ENCODE peak calls at places on chromosome 14, in four cellular contexts. R is K562, C is WTC11, J is A549. K is an unnamed sample.

GRCh38 chr14:75041613-75042012 is 9.7 kb downstream of the MLH3 start:
- DNase-seq in R (no peak), C (no peak), J (no peak), K (peak; percentile 84)

GRCh38 chr14:89915114-89915878 is 39.2 kb downstream of the EFCAB11 start:
- DNase-seq in R (peak; percentile 56), C (peak; percentile 67), J (peak; percentile 46), K (peak; percentile 59)

GRCh38 chr14:47539065-47539464 is 136.3 kb downstream of the MDGA2 start:
- DNase-seq in R (no peak), C (no peak), J (no peak), K (peak; percentile 10)

GRCh38 chr14:24900281-24900868 is 149.6 kb downstream of the STXBP6 start:
- DNase-seq in R (no peak), C (no peak), J (no peak), K (no peak)

GRCh38 chr14:95290769-95291440 is 28.8 kb downstream of the CLMN start:
- DNase-seq in R (no peak), C (peak; percentile 42), J (no peak), K (no peak)

GRCh38 chr14:78902010-78902623 is 731.9 kb downstream of the NRXN3 start:
- DNase-seq in R (peak; percentile 4), C (peak; percentile 55), J (no peak), K (peak; percentile 8)

GRCh38 chr14:89139404-89140247 is 277.4 kb downstream of the FOXN3 start:
- DNase-seq in R (no peak), C (peak; percentile 28), J (no peak), K (peak; percentile 77)

GRCh38 chr14:60220084-60220483 is 28.9 kb upstream of the PPM1A start:
- DNase-seq in R (no peak), C (no peak), J (no peak), K (no peak)

GRCh38 chr14:94097091-94097490 is 13.4 kb upstream of the IFI27 start:
- DNase-seq in R (no peak), C (no peak), J (no peak), K (no peak)

GRCh38 chr14:78486081-78486480 is 315.9 kb downstream of the NRXN3 start:
- DNase-seq in R (no peak), C (no peak), J (no peak), K (no peak)

GRCh38 chr14:70188292-70188607 is 501 bp downstream of the SLC8A3 start:
- DNase-seq in R (no peak), C (no peak), J (no peak), K (no peak)

GRCh38 chr14:96626916-96627315 is 124.7 kb downstream of the PAPOLA start:
- DNase-seq in R (no peak), C (no peak), J (no peak), K (no peak)

DNA sequence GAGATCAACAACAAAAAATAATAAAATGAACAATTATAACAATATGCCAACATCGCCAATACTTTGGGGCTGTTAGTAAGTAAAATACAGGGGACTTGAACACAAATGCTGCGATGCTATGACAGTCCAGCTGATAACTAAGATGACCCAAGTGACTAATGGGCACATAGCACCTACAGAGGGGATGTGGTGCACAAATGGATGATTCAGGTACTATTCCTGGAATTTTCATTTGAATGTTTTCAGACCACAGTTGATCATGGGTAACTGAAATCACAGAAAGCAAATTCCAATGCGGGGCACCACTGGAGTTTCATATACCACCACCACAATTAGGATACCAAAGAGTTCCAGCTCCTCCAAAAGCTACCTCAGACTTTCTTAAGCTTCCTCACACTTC is 82.9 kb downstream of the RCOR1 start:
- DNase-seq in R (no peak), C (no peak), J (no peak), K (no peak)
- TF ChIP-seq HMGXB4 in R (no peak), C (no peak), J (no peak), K (no peak)

GRCh38 chr14:80784824-80785223 is 156.7 kb downstream of the CEP128 start:
- DNase-seq in R (no peak), C (no peak), J (no peak), K (no peak)
- TF ChIP-seq HMGXB4 in R (no peak), C (no peak), J (no peak), K (no peak)

DNA sequence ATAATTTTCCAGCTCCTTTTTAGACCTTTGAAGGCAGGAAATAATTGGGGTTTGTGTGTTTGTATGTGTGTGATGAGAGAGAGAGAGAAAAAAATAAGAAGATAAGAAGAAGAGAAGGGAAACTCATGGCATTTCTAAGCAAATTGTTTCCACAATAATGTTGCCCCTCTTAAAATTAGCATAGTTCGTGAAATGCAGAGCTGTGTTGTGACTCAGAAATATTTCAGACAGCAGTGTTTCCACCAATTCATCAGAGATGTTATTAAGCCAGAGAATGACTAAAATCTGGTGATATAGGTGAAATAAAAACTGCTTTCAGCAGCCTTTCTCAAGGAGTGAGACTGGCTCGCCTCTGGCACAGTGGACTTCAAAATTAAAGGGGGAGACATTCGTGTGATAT is 65.9 kb upstream of the ARHGAP5 start:
- DNase-seq in R (no peak), C (no peak), J (no peak), K (no peak)
- TF ChIP-seq HMGXB4 in R (no peak), C (no peak), J (no peak), K (no peak)

DNA sequence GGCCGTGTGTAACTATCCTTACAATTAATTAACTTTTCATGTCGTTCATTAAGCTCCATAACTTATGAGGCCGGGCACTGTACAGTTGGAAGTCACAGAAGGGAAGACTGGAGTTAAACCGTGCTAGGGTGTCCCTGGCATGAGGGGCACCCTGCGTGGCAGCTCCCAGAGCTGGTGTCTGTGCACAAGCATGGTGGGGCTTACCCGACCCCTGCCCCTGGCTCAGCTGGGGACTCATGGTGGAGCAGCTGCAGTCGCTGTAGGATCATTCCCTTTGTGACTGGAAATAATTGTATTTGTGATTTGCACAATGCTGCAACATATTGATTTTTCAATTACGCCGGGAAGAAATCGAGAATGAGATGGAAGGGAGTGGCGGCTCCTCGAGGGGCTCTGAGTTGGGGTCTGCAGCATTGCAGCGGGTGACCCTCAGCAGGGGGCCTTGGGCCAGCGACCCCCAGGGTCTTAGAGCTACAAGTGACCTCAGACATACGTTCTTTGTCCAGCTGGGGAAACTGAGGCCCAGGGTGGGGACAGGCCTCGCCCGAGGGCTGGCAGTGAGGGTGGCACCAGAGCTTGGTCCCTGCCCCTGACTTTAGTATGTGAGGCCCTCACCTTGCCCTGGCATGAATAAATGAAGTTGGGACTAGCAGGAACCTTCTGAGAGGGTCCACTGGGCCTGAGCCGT is 125.4 kb downstream of the KIF26A start:
- DNase-seq in R (no peak), C (peak; percentile 8), J (no peak), K (no peak)
- TF ChIP-seq HMGXB4 in R (no peak), C (no peak), J (no peak), K (no peak)

GRCh38 chr14:22699801-22700564 is 55.8 kb upstream of the OR6J1 start:
- DNase-seq in R (peak; percentile 63), C (no peak), J (no peak), K (peak; percentile 100)
- TF ChIP-seq HMGXB4 in R (no peak), C (no peak), J (no peak), K (no peak)